ENCODE peak calls at places on chromosomes 7 and 10, in seven cellular contexts. R is A549; E is MCF 10A; A is fibroblast of lung; B is CD4-positive, alpha-beta T cell; O is stomach; L is MM.1S. M is an unnamed sample.
A peak's percentile ranks its signal among the peaks of the same experiment; 100 is the strongest.

GRCh38 chr7:38502289-38502688 is 128.9 kb downstream of the AMPH start:
- DNase-seq in O (no peak), A (no peak), E (peak; percentile 38), R (no peak), B (no peak), L (no peak), M (no peak)

GRCh38 chr10:44725404-44725803 is 185.7 kb upstream of the TMEM72 start:
- DNase-seq in R (no peak), A (peak; percentile 58), B (no peak), O (no peak), E (no peak), L (peak; percentile 43), M (peak; percentile 26)

GRCh38 chr7:47931788-47932425 is 16.4 kb downstream of the PKD1L1 start:
- DNase-seq in L (no peak), A (peak; percentile 83), B (no peak), O (no peak), R (no peak), E (no peak), M (no peak)

GRCh38 chr7:107913846-107914245 is 22.9 kb downstream of the DLD start:
- DNase-seq in B (no peak), A (peak; percentile 33), L (no peak), R (peak; percentile 20), O (no peak), E (no peak), M (no peak)

GRCh38 chr7:108403597-108404217 is 52.5 kb downstream of the NRCAM start:
- DNase-seq in B (no peak), O (no peak), L (no peak), A (no peak), R (no peak), E (no peak), M (no peak)

GRCh38 chr7:43431020-43431595 is 151.8 kb upstream of the STK17A start:
- DNase-seq in R (no peak), L (no peak), B (no peak), A (peak; percentile 55), O (no peak), E (no peak), M (peak; percentile 22)

GRCh38 chr10:20625868-20626267 is 271.2 kb downstream of the NEBL start:
- DNase-seq in O (no peak), E (no peak), L (no peak), A (no peak), R (no peak), B (no peak), M (no peak)

GRCh38 chr10:104639595-104640338 is 1.3 kb upstream of the SORCS3 start:
- DNase-seq in A (no peak), E (no peak), L (no peak), B (no peak), O (no peak), R (peak; percentile 25), M (no peak)

GRCh38 chr10:14074062-14074884 is 256.5 kb downstream of the FRMD4A start:
- DNase-seq in O (peak; percentile 75), R (peak; percentile 81), L (no peak), B (no peak), E (peak; percentile 97), A (peak; percentile 100), M (peak; percentile 100)

GRCh38 chr10:129455625-129456024 is 11.4 kb upstream of the MGMT start:
- DNase-seq in B (no peak), E (no peak), O (no peak), L (no peak), A (no peak), R (no peak), M (no peak)

GRCh38 chr10:909831-910230 is 21.7 kb downstream of the LARP4B start:
- DNase-seq in E (no peak), L (no peak), O (no peak), B (no peak), R (no peak), A (peak; percentile 77), M (peak; percentile 56)

GRCh38 chr10:43140414-43140813 is 2.2 kb downstream of the CSGALNACT2 start:
- DNase-seq in A (peak; percentile 91), E (peak; percentile 67), O (no peak), R (peak; percentile 79), B (no peak), L (peak; percentile 69), M (peak; percentile 93)

GRCh38 chr7:159004411-159004810 is 140.3 kb downstream of the VIPR2 start:
- DNase-seq in O (no peak), R (no peak), B (no peak), E (no peak), A (no peak), L (no peak), M (no peak)

GRCh38 chr10:62726142-62726541 is 78.4 kb upstream of the ADO start:
- DNase-seq in L (no peak), E (no peak), B (no peak), A (peak; percentile 22), R (no peak), O (no peak), M (no peak)

GRCh38 chr10:26367771-26368170 is 70.4 kb upstream of the APBB1IP start:
- DNase-seq in B (peak; percentile 12), R (peak; percentile 63), E (peak; percentile 71), O (peak; percentile 51), A (peak; percentile 35), L (peak; percentile 44), M (peak; percentile 12)

GRCh38 chr10:29517352-29517923 is 117.3 kb downstream of the SVIL start:
- DNase-seq in B (no peak), A (peak; percentile 29), R (peak; percentile 46), L (no peak), E (peak; percentile 34), O (no peak), M (peak; percentile 43)

GRCh38 chr10:132054564-132054963 is 11.2 kb upstream of the JAKMIP3 start:
- DNase-seq in B (no peak), L (no peak), E (no peak), O (no peak), R (no peak), A (no peak), M (no peak)

GRCh38 chr7:78863248-78863647 is 590.2 kb downstream of the MAGI2 start:
- DNase-seq in R (no peak), E (no peak), O (no peak), A (no peak), B (no peak), L (no peak), M (no peak)

DNA sequence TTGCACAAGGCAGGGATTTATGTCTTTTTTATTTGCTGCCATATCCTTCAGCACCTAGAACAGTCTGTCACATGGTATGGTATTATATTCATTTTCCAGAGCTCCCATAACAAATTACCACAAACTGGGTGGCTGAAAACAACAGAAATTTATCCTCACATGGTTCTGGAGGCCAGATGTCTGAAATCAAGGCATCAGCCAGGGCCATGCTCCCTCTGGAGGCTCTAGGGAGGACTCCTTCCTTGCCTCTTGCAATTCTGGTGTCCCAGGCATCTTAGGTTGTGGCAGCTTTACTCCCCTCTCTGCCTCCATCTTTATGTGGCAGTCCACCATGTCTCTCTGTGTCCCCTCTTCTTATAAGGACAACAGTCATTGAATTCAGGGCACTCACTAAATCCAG is 43.1 kb downstream of the MET start:
- DNase-seq in R (peak; percentile 51), E (no peak), B (no peak), O (no peak), L (no peak), A (no peak), M (no peak)
- TF ChIP-seq CTCF in R (no peak), E (no peak), B (no peak), O (no peak), L (no peak), A (peak; percentile 58), M (peak; percentile 45)

GRCh38 chr7:116802784-116803183 is 59.6 kb upstream of the CAPZA2 start:
- DNase-seq in O (no peak), R (peak; percentile 84), E (peak; percentile 77), B (no peak), A (peak; percentile 77), L (peak; percentile 86), M (peak; percentile 85)
- TF ChIP-seq CTCF in O (peak; percentile 36), R (peak; percentile 68), E (peak; percentile 20), B (no peak), A (peak; percentile 53), L (peak; percentile 82), M (peak; percentile 82)

DNA sequence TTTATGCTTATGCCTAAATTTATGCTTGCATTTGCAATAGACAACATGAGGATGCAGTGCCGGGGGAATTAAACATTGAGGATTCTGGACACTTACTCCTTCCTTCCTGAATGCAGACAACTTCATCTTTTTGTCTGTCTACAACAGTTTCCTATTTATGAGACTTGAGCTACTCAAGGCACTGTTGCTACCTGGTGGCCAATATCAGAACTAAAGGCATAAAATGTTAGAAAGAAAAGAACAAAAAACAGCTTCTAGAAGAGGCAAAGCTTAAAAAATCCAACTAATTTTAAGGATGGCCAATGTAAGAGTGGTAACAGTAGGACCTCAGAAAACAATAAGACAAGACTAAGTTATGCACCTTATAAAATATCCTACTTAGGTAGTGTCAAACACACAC is 144.5 kb upstream of the PTN start:
- DNase-seq in L (no peak), B (no peak), R (no peak), O (no peak), A (peak; percentile 21), E (no peak), M (no peak)
- TF ChIP-seq CTCF in L (no peak), B (no peak), R (no peak), O (no peak), A (peak; percentile 40), E (no peak), M (peak; percentile 63)

DNA sequence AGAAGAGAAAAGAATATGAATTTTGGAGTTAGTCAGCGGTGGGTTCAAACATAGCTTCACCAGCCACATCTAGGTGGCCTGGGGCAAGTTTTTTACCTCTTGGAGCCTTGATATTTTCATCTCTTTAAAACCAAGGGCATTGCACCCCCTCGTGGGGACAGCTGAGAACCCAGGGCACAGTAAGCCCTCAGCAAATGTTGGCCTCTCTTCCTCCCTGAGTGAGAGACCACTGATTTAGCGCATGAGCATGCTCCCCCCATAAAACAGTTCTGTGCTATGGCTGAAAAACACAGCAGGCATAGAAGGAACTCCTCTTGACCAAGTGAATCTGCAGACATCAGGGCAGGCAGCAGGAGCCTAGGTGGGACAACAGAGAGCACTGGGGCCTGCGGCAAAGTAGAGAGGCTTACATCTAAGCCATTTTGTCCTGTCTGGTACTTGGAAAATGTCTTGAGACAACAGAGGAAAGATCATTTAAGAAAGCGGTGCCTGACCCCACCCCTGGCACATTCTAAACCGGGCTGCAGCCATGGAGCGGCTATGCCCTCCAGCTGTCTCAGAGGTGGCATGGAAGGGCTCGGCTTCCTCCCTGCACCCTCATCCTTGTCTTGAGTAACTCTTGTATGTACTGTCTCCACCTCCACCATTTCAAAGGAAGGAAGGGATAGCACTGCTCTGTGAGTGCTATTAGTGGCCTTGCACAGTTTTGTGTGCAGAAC is 94.7 kb downstream of the ARHGAP22 start:
- DNase-seq in A (no peak), R (peak; percentile 22), B (no peak), E (peak; percentile 21), L (no peak), O (peak; percentile 25), M (no peak)
- TF ChIP-seq CTCF in A (peak; percentile 12), R (peak; percentile 26), B (no peak), E (no peak), L (peak; percentile 27), O (no peak), M (no peak)

GRCh38 chr10:3452234-3452633 is 279.7 kb upstream of the PITRM1 start:
- DNase-seq in O (no peak), E (peak; percentile 70), B (no peak), R (no peak), L (no peak), A (peak; percentile 98), M (peak; percentile 94)
- TF ChIP-seq CTCF in O (no peak), E (peak; percentile 20), B (peak; percentile 38), R (peak; percentile 6), L (no peak), A (peak; percentile 64), M (peak; percentile 73)

M was measured in HFFc6.